ENCODE peak calls at places on chromosomes 6 and 20, in seven cellular contexts. Q is psoas muscle; B is brain pericyte; V is A172; G is activated naive CD4-positive, alpha-beta T cell treated with anti-CD3 and anti-CD28 coated beads for 36 hours; S is GM13976; X is nephron progenitor cell. J is an unnamed sample.

GRCh38 chr6:12075067-12075563 is 63.0 kb downstream of the HIVEP1 start:
- DNase-seq in Q (no peak), B (no peak), V (no peak), G (peak; percentile 56), S (no peak), X (no peak), J (no peak)

GRCh38 chr6:75932067-75932466 is 140.4 kb downstream of the IMPG1 start:
- DNase-seq in Q (no peak), B (no peak), V (peak; percentile 25), G (peak; percentile 20), S (peak; percentile 33), X (peak; percentile 73), J (no peak)

GRCh38 chr6:159107451-159108260 is 61.5 kb upstream of the FNDC1 start:
- DNase-seq in Q (no peak), B (no peak), V (no peak), G (peak; percentile 64), S (no peak), X (no peak), J (peak; percentile 42)

GRCh38 chr6:35292494-35292893 is 5.1 kb upstream of the DEF6 start:
- DNase-seq in Q (no peak), B (no peak), V (no peak), G (no peak), S (no peak), X (no peak), J (no peak)

GRCh38 chr20:6008254-6008653 is 45.6 kb downstream of the LRRN4 start:
- DNase-seq in Q (peak; percentile 60), B (no peak), V (peak; percentile 65), G (peak; percentile 31), S (no peak), X (no peak), J (peak; percentile 49)

GRCh38 chr6:89536230-89536629 is 102.3 kb downstream of the LYRM2 start:
- DNase-seq in Q (no peak), B (no peak), V (no peak), G (no peak), S (no peak), X (no peak), J (no peak)

GRCh38 chr20:50304501-50304856 is 113.8 kb downstream of the CEBPB start:
- DNase-seq in Q (peak; percentile 73), B (no peak), V (no peak), G (no peak), S (no peak), X (no peak), J (peak; percentile 66)

GRCh38 chr20:33811763-33812672 is 870 bp downstream of the CHMP4B start:
- DNase-seq in Q (peak; percentile 74), B (peak; percentile 42), V (peak; percentile 88), G (peak; percentile 63), S (no peak), X (no peak), J (peak; percentile 71)

GRCh38 chr20:44723391-44723790 is 8.2 kb downstream of the CCN5 start:
- DNase-seq in Q (no peak), B (no peak), V (no peak), G (no peak), S (no peak), X (no peak), J (no peak)

GRCh38 chr20:61558726-61559125 is 306.7 kb downstream of the CDH4 start:
- DNase-seq in Q (no peak), B (no peak), V (peak; percentile 65), G (no peak), S (no peak), X (no peak), J (no peak)

GRCh38 chr6:36368921-36369880 is 18.3 kb downstream of the ETV7 start:
- DNase-seq in Q (no peak), B (no peak), V (peak; percentile 71), G (no peak), S (no peak), X (no peak), J (no peak)

GRCh38 chr6:83594936-83595335 is 82.6 kb downstream of the PRSS35 start:
- DNase-seq in Q (no peak), B (no peak), V (no peak), G (no peak), S (no peak), X (no peak), J (no peak)

GRCh38 chr6:19562468-19562867 is 274.7 kb upstream of the ID4 start:
- DNase-seq in Q (no peak), B (no peak), V (no peak), G (no peak), S (no peak), X (no peak), J (no peak)

GRCh38 chr20:7966176-7966575 is 25.9 kb upstream of the HAO1 start:
- DNase-seq in Q (no peak), B (no peak), V (no peak), G (no peak), S (no peak), X (no peak), J (no peak)

GRCh38 chr20:32918296-32918695 is 59.6 kb downstream of the EFCAB8 start:
- DNase-seq in Q (no peak), B (no peak), V (no peak), G (no peak), S (no peak), X (no peak), J (peak; percentile 39)

GRCh38 chr6:22141271-22141745 is 155.5 kb downstream of the PRL start:
- DNase-seq in Q (no peak), B (no peak), V (peak; percentile 52), G (no peak), S (no peak), X (no peak), J (no peak)

GRCh38 chr6:81326856-81327561 is 425.5 kb downstream of the TENT5A start:
- DNase-seq in Q (no peak), B (no peak), V (no peak), G (no peak), S (no peak), X (no peak), J (no peak)

GRCh38 chr20:61500791-61501321 is 248.8 kb downstream of the CDH4 start:
- DNase-seq in Q (no peak), B (no peak), V (peak; percentile 10), G (peak; percentile 45), S (no peak), X (no peak), J (no peak)

GRCh38 chr6:22954749-22955385 is 385.5 kb downstream of the HDGFL1 start:
- DNase-seq in Q (no peak), B (no peak), V (no peak), G (no peak), S (no peak), X (no peak), J (no peak)

GRCh38 chr20:35648836-35649235 is 15.9 kb downstream of the CPNE1 start:
- DNase-seq in Q (no peak), B (no peak), V (no peak), G (no peak), S (no peak), X (no peak), J (no peak)

GRCh38 chr20:51189814-51190782 is 167.2 kb upstream of the KCNG1 start:
- DNase-seq in Q (no peak), B (no peak), V (no peak), G (no peak), S (no peak), X (no peak), J (no peak)

GRCh38 chr6:37558646-37559045 is 59.0 kb upstream of the CCDC167 start:
- DNase-seq in Q (no peak), B (no peak), V (no peak), G (no peak), S (no peak), X (no peak), J (no peak)

GRCh38 chr6:142713959-142714358 is 231.0 kb downstream of the HIVEP2 start:
- DNase-seq in Q (no peak), B (no peak), V (no peak), G (no peak), S (no peak), X (no peak), J (no peak)

J was measured in ureter.